ENCODE peak calls at places on chromosomes 12 and 14, in nine cellular contexts. D is tibial artery, U is heart left ventricle, N is uterus, R is GM12878, Q is cardiac fibroblast, Y is AG09309, Z is IMR-90, G is lower lobe of right lung. A is an unnamed sample.

GRCh38 chr12:39846971-39847661 is 227.5 kb upstream of the ABCD2 start:
- DNase-seq in Y (peak), N (no peak), U (no peak), G (no peak), Q (no peak), R (no peak), Z (peak), D (no peak), A (no peak)

GRCh38 chr14:95664046-95664445 is 22.2 kb upstream of the TCL1B start:
- DNase-seq in U (no peak), Q (no peak), G (no peak), N (no peak), D (no peak), Y (no peak), R (no peak), Z (no peak), A (no peak)

GRCh38 chr14:75295491-75296338 is 17.1 kb downstream of the FOS start:
- DNase-seq in U (peak), Q (peak), N (peak), Z (peak), G (peak), D (peak), R (no peak), Y (no peak), A (no peak)

GRCh38 chr12:96399919-96400630 is at the start of gene CDK17:
- DNase-seq in Q (peak), N (peak), G (peak), D (peak), R (no peak), Y (no peak), Z (peak), U (peak), A (peak)

GRCh38 chr14:100076630-100077029 is 11.4 kb downstream of the EVL start:
- DNase-seq in U (no peak), Z (peak), N (peak), Q (peak), D (peak), Y (peak), R (no peak), G (peak), A (no peak)

GRCh38 chr14:69315302-69315701 is 55.3 kb downstream of the GALNT16 start:
- DNase-seq in Y (no peak), Q (peak), Z (no peak), N (peak), G (no peak), D (peak), U (peak), R (no peak), A (no peak)

GRCh38 chr12:113248842-113249435 is 27.7 kb downstream of the TPCN1 start:
- DNase-seq in Q (no peak), D (no peak), R (no peak), G (no peak), Y (no peak), U (no peak), N (no peak), Z (no peak), A (no peak)

GRCh38 chr12:93519859-93520258 is 52.5 kb downstream of the MRPL42 start:
- DNase-seq in N (no peak), Y (no peak), U (no peak), D (no peak), Z (no peak), Q (no peak), G (no peak), R (no peak), A (no peak)

GRCh38 chr14:57609313-57609712 is 115.7 kb upstream of the CCDC198 start:
- DNase-seq in Y (no peak), N (no peak), Q (no peak), R (no peak), U (no peak), Z (no peak), D (no peak), G (no peak), A (no peak)

GRCh38 chr12:74317741-74318140 is 219.9 kb upstream of the ATXN7L3B start:
- DNase-seq in Z (no peak), N (no peak), U (no peak), D (no peak), R (no peak), G (no peak), Q (no peak), Y (no peak), A (no peak)
- TF ChIP-seq CTCF in Z (no peak), N (no peak), U (no peak), D (no peak), R (no peak), G (no peak), Q (no peak), Y (no peak), A (no peak)

DNA sequence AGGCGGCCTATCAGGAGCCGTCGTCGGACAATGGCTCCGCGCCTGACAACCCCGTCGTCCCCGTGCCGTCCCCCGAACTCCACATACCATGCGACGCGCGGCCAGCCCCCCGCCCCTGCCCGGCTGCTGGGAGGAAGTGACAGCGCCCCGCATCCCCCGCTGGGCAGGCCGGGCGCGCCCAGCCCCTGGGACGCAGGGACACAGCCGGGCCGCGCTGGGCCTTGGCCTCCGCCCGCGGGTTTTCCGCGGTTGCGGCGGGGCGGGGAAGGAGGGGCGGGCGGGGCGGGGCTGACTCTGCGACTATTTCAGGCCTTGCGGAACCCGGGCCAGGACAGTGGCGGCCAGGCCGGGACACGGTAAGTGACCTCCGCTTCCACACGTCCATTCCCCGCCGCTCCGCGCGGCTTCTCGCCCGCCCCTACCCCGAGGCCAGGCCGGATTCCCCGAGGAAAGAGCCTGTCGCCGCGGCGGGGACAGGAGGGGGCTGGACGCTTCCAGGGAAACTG is at the start of gene TNFAIP2:
- DNase-seq in Z (no peak), G (peak), N (peak), D (peak), U (peak), R (no peak), Q (peak), Y (no peak), A (no peak)
- H3K4me3 ChIP-seq in Z (no peak), G (peak), N (peak), D (peak), U (peak), R (peak), Q (peak), Y (peak), A (peak)

DNA sequence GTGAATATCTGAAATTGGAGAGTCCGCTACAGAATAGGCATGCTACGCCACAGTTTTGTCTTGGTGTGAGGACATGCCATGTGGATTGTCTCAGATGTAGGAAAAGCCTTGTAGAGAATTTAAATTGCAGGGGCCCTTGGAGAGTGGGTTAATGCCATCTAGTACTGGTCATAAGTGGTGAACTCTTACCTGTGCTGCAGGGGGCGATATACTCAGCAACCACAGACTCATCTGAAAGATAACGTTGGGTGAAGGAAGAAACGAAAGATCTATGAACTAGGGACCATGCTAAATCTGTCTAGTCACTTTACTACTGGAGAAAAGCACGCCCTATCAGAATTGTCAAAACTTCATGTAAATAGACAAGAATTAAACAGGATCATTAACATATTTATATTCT is 33.7 kb upstream of the A2M start:
- DNase-seq in U (no peak), G (no peak), N (no peak), R (no peak), Q (no peak), Y (no peak), Z (no peak), D (no peak), A (no peak)
- TF ChIP-seq CTCF in U (no peak), G (no peak), N (no peak), R (peak), Q (no peak), Y (no peak), Z (no peak), D (no peak), A (no peak)

GRCh38 chr14:102304611-102305506 is at the start of gene MOK:
- DNase-seq in Q (peak), R (peak), Y (peak), N (peak), Z (peak), G (peak), U (peak), D (peak), A (peak)
- H3K4me3 ChIP-seq in Q (peak), R (peak), Y (peak), N (peak), Z (peak), G (peak), U (peak), D (peak), A (peak)

DNA sequence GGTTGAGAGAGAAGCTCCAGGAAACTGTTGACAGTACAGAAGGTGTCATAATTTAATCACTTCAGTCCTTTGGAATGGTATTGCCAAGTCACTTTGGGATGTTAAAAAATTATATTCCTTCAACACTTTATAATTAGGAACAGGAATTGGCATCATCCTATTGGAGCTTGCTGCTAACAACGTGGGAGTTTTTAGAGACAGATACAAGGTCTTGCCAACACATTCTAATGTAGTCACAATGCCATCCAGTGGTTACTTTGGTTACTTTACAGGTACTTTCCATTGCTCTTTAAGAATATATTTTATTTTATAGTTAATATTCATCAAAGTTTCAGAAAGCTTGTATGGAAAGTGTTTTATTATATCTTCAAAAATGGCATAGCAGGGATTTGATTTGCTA is 310.1 kb downstream of the SYT1 start:
- DNase-seq in N (no peak), U (no peak), D (no peak), Z (peak), Y (peak), Q (peak), R (no peak), G (no peak), A (peak)
- TF ChIP-seq CTCF in N (peak), U (peak), D (no peak), Z (peak), Y (peak), Q (peak), R (peak), G (peak), A (peak)

DNA sequence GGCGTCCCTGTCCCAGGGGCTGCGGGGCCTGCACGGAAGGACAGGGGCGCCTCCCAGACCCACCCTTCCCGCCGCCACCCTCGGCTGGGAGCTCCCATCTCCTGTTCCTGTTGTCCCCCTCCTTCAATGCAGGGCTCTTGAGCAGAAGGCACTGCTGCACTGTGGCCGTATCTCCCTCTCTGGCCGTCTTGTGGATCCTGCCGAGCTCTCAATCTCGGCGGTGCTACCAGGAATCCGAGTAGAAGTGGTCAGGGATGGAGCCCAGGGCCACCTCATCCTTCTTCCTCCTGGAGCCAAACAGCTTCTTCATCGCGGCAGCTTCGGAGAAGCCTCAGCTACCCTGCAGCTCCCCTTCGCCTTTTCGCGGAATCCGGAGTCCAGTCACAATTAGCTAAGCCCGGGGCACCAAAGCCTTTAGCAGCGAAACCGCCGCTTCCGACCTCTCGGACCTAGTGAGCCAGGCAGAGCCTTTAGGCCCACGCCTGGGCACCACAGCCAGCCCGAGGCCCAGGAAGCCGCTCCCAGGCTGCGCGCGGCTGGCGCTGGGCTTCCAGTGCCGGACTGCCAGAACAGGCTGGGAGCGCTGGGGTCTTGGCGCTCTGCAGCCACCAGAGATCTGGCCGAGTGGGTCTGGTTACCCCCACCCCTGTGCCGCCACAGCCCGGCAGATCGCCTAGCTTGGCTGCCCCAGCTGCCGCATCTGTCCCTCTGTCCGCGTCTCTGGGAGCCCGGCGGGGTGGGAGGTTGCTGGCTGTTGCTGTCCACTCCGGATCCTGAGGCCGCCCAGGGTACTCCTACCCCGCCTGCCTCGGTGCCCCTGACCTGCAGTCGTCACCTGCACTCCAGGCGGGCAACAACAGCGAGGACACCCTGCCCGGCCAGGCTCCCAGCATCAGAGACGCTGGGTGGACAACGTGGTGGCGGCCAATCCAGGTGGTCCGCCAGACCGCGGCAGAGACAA is 69.1 kb downstream of the ASCL4 start:
- DNase-seq in R (no peak), G (no peak), D (no peak), Z (no peak), Q (peak), N (no peak), U (no peak), Y (no peak), A (no peak)
- H3K4me3 ChIP-seq in R (no peak), G (peak), D (peak), Z (no peak), Q (peak), N (no peak), U (peak), Y (peak), A (peak)

DNA sequence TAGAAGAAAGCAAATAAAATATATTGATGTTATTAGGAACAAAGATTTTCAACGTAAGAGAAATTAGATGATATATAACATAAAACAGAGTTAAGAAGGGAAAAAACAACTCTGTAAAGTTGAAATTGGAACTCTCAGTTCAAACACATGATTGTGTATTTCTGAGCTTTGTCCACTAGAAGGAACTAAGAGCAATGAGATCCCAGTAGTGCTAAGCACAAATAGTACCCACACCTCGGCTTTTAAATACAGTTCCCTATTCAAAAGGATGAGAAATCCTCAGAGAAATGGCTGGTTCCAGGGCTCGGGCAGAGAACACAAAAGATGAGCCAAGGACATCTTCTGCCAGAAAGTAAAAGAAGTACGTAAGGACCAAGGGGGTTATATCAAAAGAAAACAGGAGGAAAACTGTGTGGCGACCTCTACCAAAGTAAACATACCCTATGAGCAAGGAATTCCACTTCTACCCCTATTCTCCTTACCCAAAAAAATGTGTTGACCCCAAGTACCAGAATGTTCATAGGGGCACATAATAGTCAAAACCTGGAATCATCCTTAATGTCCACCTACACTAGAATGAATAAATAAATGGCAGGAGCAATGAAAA is 96.6 kb downstream of the SPTSSA start:
- DNase-seq in G (no peak), U (no peak), Y (no peak), N (no peak), R (no peak), Q (peak), D (no peak), Z (peak), A (no peak)
- TF ChIP-seq CTCF in G (peak), U (no peak), Y (no peak), N (no peak), R (peak), Q (peak), D (no peak), Z (peak), A (peak)

DNA sequence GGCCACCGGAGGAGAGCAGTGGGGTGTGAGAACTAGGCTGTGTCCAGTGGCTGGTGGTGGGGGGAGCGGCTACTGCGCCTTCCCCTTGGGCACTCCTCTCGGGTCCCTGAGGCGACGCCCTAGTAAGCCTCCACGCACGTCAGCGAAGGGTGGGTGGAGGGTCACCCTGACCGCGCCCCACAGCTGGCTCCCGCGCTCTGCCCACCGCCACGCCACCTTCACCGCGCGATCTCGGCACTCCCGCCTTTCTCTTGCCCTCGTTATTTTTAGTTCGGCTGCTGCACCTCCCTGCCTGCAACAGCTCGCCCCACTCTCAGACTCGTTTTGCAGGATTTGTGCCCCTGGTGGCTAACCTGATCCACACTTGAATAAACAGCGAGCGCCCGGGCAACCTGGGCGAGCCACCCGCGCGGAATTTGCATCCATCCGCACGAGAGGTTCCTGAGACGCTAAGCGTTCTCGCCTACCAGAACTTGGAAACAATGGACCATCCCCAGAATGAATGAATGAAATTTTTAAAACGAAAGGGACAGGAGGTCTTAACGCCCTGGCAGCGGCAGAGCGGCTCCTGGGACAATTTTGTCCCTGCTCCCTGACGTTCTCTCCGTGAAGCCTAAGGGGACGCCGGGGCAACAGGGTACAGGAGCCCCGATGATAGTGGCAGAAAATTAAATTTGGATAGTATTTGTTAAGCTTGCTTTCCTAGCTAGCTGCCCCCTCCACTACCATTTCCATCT is 7.0 kb upstream of the BMP4 start:
- DNase-seq in Y (no peak), U (peak), G (peak), R (no peak), Q (no peak), D (peak), N (no peak), Z (no peak), A (no peak)
- H3K4me3 ChIP-seq in Y (peak), U (peak), G (peak), R (no peak), Q (peak), D (peak), N (peak), Z (no peak), A (peak)

A was measured in astrocyte of the cerebellum.